ENCODE peak calls at places on chromosomes 6 and 20, in nine cellular contexts. E, D, S, F, V, Q, M, T and N are unnamed samples.

GRCh38 chr6:140784573-140784972 is 1348.2 kb upstream of the GJE1 start:
- DNase-seq in M (no peak), Q (peak), F (peak), S (no peak), T (no peak), V (no peak), E (no peak), D (no peak), N (peak)

GRCh38 chr6:7505196-7505699 is 36.2 kb upstream of the DSP start:
- DNase-seq in V (no peak), M (peak), T (no peak), D (no peak), Q (peak), E (peak), F (peak), S (peak), N (peak)

GRCh38 chr6:145688493-145688905 is 46.8 kb downstream of the EPM2A start:
- DNase-seq in M (no peak), T (no peak), F (peak), Q (peak), E (no peak), V (no peak), S (no peak), D (no peak), N (no peak)

GRCh38 chr6:11043552-11043960 is 549 bp downstream of the ELOVL2 start:
- DNase-seq in M (peak), T (no peak), Q (no peak), F (peak), E (no peak), V (no peak), S (no peak), D (no peak), N (no peak)

GRCh38 chr20:48139262-48140041 is 354.2 kb upstream of the SULF2 start:
- DNase-seq in D (no peak), T (no peak), F (no peak), M (no peak), Q (peak), S (peak), V (no peak), E (no peak), N (peak)

GRCh38 chr6:21033095-21033494 is 498.8 kb downstream of the CDKAL1 start:
- DNase-seq in E (no peak), M (no peak), T (no peak), D (no peak), S (no peak), F (no peak), V (no peak), Q (no peak), N (no peak)

GRCh38 chr20:62666736-62667529 is 24.6 kb downstream of the SLCO4A1 start:
- DNase-seq in S (peak), T (peak), Q (peak), F (no peak), M (no peak), V (no peak), E (peak), D (no peak), N (no peak)

GRCh38 chr6:20291764-20292227 is 79.5 kb upstream of the MBOAT1 start:
- DNase-seq in Q (peak), S (peak), V (peak), F (peak), M (peak), T (peak), E (peak), D (peak), N (peak)

GRCh38 chr20:45835230-45836224 is 1.9 kb downstream of the SNX21 start:
- DNase-seq in Q (peak), S (no peak), M (no peak), V (no peak), D (no peak), T (peak), F (peak), E (no peak), N (no peak)

GRCh38 chr6:136553166-136553787 is 3.1 kb upstream of the MAP7 start:
- DNase-seq in V (no peak), M (no peak), F (no peak), E (peak), T (no peak), Q (no peak), D (no peak), S (no peak), N (no peak)

GRCh38 chr6:105714846-105715245 is 312.0 kb upstream of the PREP start:
- DNase-seq in Q (no peak), E (no peak), T (no peak), F (no peak), D (no peak), M (no peak), S (no peak), V (no peak), N (no peak)

GRCh38 chr6:166958926-166959861 is 2.8 kb upstream of the RNASET2 start:
- DNase-seq in S (peak), T (no peak), D (peak), V (peak), M (no peak), Q (no peak), F (no peak), E (peak), N (no peak)

GRCh38 chr6:34696189-34696738 is 303 bp downstream of the ILRUN start:
- DNase-seq in M (no peak), T (peak), F (peak), V (peak), S (peak), Q (no peak), D (no peak), E (no peak), N (no peak)

GRCh38 chr20:7015257-7015656 is 247.8 kb downstream of the BMP2 start:
- DNase-seq in Q (no peak), E (no peak), T (no peak), F (no peak), D (no peak), M (no peak), V (no peak), S (no peak), N (no peak)

GRCh38 chr20:51333971-51334370 is 208.5 kb downstream of the NFATC2 start:
- DNase-seq in M (no peak), T (no peak), V (no peak), Q (no peak), D (no peak), S (no peak), E (no peak), F (no peak), N (no peak)

GRCh38 chr20:51337126-51337805 is 205.3 kb downstream of the NFATC2 start:
- DNase-seq in M (no peak), F (no peak), D (peak), Q (no peak), S (no peak), E (no peak), T (no peak), V (no peak), N (peak)

GRCh38 chr20:51335329-51335841 is 207.1 kb downstream of the NFATC2 start:
- DNase-seq in D (no peak), S (peak), F (peak), M (no peak), E (no peak), Q (peak), V (no peak), T (no peak), N (peak)

GRCh38 chr20:51333446-51333845 is 209.1 kb downstream of the NFATC2 start:
- DNase-seq in T (no peak), Q (no peak), M (no peak), D (no peak), V (no peak), F (no peak), E (no peak), S (no peak), N (no peak)

DNA sequence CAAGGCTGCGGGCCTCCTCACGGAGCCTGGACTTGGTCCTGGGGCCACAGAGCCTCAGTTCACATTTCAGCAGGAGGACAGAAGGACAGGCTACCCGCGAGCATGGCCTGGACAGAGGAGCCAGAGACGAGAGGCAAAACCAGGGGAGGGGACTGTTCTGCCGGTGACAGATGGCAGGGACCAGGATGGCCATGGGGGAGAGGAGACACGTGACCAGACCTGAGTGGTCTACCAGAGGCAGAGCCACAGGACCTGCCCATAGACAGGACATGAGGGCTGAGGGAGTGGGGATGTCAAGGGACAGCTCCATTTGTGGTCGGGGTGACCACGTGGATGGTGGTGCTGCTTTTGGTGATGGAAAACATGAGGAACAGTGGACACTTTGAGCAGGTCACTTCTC is 207.9 kb downstream of the NFATC2 start:
- DNase-seq in T (no peak), Q (no peak), V (no peak), D (no peak), E (no peak), M (no peak), F (no peak), S (no peak), N (no peak)
- H3K27ac ChIP-seq in T (no peak), Q (peak), V (no peak), D (no peak), E (no peak), M (no peak), F (peak), S (no peak), N (peak)

GRCh38 chr6:81568973-81569372 is 183.5 kb downstream of the TENT5A start:
- DNase-seq in E (no peak), T (no peak), F (no peak), D (no peak), S (no peak), M (no peak), Q (no peak), V (no peak), N (no peak)

GRCh38 chr6:81561071-81561564 is 191.4 kb downstream of the TENT5A start:
- DNase-seq in V (no peak), D (no peak), E (no peak), S (peak), M (peak), Q (peak), F (peak), T (no peak), N (no peak)

GRCh38 chr6:81562169-81562568 is 190.3 kb downstream of the TENT5A start:
- DNase-seq in V (no peak), M (no peak), T (no peak), E (peak), Q (peak), D (no peak), F (peak), S (peak), N (no peak)

GRCh38 chr6:81561731-81562130 is 190.8 kb downstream of the TENT5A start:
- DNase-seq in F (peak), E (no peak), D (no peak), S (peak), T (no peak), Q (no peak), V (no peak), M (no peak), N (no peak)

DNA sequence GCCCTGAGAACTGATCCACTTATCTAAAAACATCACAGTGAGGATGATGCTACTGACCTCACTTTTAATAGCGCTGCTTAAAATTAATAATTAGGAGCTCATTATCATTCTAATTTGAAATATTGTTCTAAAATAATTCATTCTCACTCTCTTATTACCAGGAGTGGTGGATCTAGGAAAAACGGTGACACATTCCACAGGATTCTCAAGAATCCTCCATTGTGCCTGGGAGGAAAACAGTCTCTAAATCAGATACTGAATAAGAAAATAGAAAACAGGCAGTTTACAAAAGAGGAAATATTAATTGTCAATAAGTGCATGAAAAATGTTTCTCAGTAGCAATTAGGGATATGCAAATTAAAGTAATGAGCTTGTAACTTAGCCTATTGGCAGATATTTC is 187.4 kb downstream of the TENT5A start:
- DNase-seq in V (no peak), S (peak), M (no peak), T (no peak), F (peak), Q (peak), D (no peak), E (no peak), N (no peak)
- H3K27ac ChIP-seq in V (no peak), S (no peak), M (no peak), T (no peak), F (no peak), Q (no peak), D (no peak), E (no peak), N (no peak)

DNA sequence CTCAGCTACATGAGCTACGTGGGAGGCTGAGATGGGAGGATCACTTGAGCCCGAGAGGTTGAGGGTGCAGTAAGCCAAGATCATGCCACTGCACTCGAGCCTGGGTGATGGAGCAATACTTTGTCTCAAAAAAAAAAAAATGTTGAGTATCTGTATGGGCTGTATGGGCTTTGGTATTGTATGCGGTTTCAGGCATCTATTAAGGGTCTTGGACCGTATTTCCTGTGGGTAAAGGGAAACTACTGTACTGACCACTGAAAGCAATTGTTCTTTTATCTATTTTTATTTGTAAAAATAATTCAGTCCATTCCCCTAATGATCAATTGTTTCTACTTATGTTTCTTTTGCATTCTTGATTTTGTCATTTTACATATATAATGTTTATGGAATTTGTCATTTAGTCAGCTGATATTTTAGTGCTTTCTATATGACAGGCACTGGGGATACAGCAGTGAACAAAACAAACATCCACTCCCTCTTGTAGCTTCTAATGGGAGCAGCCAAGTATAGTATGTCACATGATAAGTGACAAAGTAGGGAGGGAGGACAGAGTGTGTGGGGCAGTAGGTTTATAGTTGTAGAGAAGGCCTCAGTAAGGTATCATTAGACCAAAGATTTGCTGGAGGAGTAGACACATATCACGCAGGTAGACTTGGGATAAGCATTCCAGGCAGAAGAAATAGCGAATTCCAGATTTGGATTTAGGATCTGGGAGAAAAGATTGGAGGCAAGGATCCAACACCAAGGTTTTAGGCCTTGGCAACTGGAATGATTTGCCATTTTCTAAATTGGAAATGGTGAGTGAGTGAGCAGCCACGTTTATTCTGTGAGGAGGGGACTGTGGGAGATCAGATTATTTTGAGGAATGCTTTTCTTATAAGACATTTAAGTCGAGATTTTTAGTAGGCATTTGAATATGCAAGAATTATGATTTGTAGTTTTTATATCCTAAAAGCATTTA is 6.0 kb downstream of the PCMT1 start:
- DNase-seq in S (no peak), E (peak), D (no peak), M (no peak), Q (no peak), V (no peak), F (no peak), T (no peak), N (no peak)
- H3K27ac ChIP-seq in S (peak), E (no peak), D (no peak), M (no peak), Q (no peak), V (no peak), F (no peak), T (no peak), N (no peak)

GRCh38 chr6:163333686-163334085 is 80.8 kb upstream of the QKI start:
- DNase-seq in D (no peak), F (no peak), Q (no peak), S (no peak), T (no peak), E (no peak), V (no peak), M (no peak), N (no peak)
- H3K27ac ChIP-seq in D (no peak), F (no peak), Q (no peak), S (no peak), T (no peak), E (no peak), V (no peak), M (no peak), N (no peak)